ENCODE peak calls at places on chromosome 3, in seven cellular contexts. One of them, this sample, is unnamed.

GRCh38 chr3:129087138-129087702 is 26.6 kb downstream of the GP9 start:
- DNase-seq in A549: no peak
- DNase-seq in PC-3: no peak
- DNase-seq in Calu3: no peak
- DNase-seq in stimulated activated CD8-positive, alpha-beta memory T cell treated with anti-CD3 and anti-CD28 coated beads, Interleukin-2, amount 100 ng/mL, for 48 hours: no peak
- DNase-seq in M059J: no peak
- DNase-seq in naive thymus-derived CD8-positive, alpha-beta T cell: no peak
- DNase-seq in this sample: no peak

GRCh38 chr3:156892701-156893100 is 66.5 kb downstream of the LEKR1 start:
- DNase-seq in A549: no peak
- DNase-seq in PC-3: peak
- DNase-seq in Calu3: no peak
- DNase-seq in stimulated activated CD8-positive, alpha-beta memory T cell treated with anti-CD3 and anti-CD28 coated beads, Interleukin-2, amount 100 ng/mL, for 48 hours: no peak
- DNase-seq in M059J: peak
- DNase-seq in naive thymus-derived CD8-positive, alpha-beta T cell: no peak
- DNase-seq in this sample: no peak

GRCh38 chr3:125403789-125404188 is 28.7 kb upstream of the ZNF148 start:
- DNase-seq in A549: no peak
- DNase-seq in PC-3: no peak
- DNase-seq in Calu3: no peak
- DNase-seq in stimulated activated CD8-positive, alpha-beta memory T cell treated with anti-CD3 and anti-CD28 coated beads, Interleukin-2, amount 100 ng/mL, for 48 hours: no peak
- DNase-seq in M059J: peak
- DNase-seq in naive thymus-derived CD8-positive, alpha-beta T cell: no peak
- DNase-seq in this sample: no peak

GRCh38 chr3:142844339-142844977 is 44.4 kb downstream of the PCOLCE2 start:
- DNase-seq in A549: peak
- DNase-seq in PC-3: peak
- DNase-seq in Calu3: peak
- DNase-seq in stimulated activated CD8-positive, alpha-beta memory T cell treated with anti-CD3 and anti-CD28 coated beads, Interleukin-2, amount 100 ng/mL, for 48 hours: no peak
- DNase-seq in M059J: peak
- DNase-seq in naive thymus-derived CD8-positive, alpha-beta T cell: no peak
- DNase-seq in this sample: no peak

GRCh38 chr3:72145506-72146380 is 360.8 kb upstream of the PROK2 start:
- DNase-seq in A549: no peak
- DNase-seq in PC-3: no peak
- DNase-seq in Calu3: no peak
- DNase-seq in stimulated activated CD8-positive, alpha-beta memory T cell treated with anti-CD3 and anti-CD28 coated beads, Interleukin-2, amount 100 ng/mL, for 48 hours: no peak
- DNase-seq in M059J: peak
- DNase-seq in naive thymus-derived CD8-positive, alpha-beta T cell: no peak
- DNase-seq in this sample: no peak

GRCh38 chr3:101518421-101518871 is 5.4 kb upstream of the SENP7 start:
- DNase-seq in A549: peak
- DNase-seq in PC-3: peak
- DNase-seq in Calu3: no peak
- DNase-seq in stimulated activated CD8-positive, alpha-beta memory T cell treated with anti-CD3 and anti-CD28 coated beads, Interleukin-2, amount 100 ng/mL, for 48 hours: peak
- DNase-seq in M059J: peak
- DNase-seq in naive thymus-derived CD8-positive, alpha-beta T cell: peak
- DNase-seq in this sample: peak

GRCh38 chr3:37853691-37854413 is 7.8 kb upstream of the CTDSPL start:
- DNase-seq in A549: no peak
- DNase-seq in PC-3: no peak
- DNase-seq in Calu3: no peak
- DNase-seq in stimulated activated CD8-positive, alpha-beta memory T cell treated with anti-CD3 and anti-CD28 coated beads, Interleukin-2, amount 100 ng/mL, for 48 hours: no peak
- DNase-seq in M059J: no peak
- DNase-seq in naive thymus-derived CD8-positive, alpha-beta T cell: no peak
- DNase-seq in this sample: no peak

GRCh38 chr3:24389108-24390090 is 105.3 kb downstream of the THRB start:
- DNase-seq in A549: no peak
- DNase-seq in PC-3: peak
- DNase-seq in Calu3: no peak
- DNase-seq in stimulated activated CD8-positive, alpha-beta memory T cell treated with anti-CD3 and anti-CD28 coated beads, Interleukin-2, amount 100 ng/mL, for 48 hours: no peak
- DNase-seq in M059J: no peak
- DNase-seq in naive thymus-derived CD8-positive, alpha-beta T cell: no peak
- DNase-seq in this sample: no peak

GRCh38 chr3:193962986-193963683 is 172.8 kb upstream of the HES1 start:
- DNase-seq in A549: no peak
- DNase-seq in PC-3: peak
- DNase-seq in Calu3: no peak
- DNase-seq in stimulated activated CD8-positive, alpha-beta memory T cell treated with anti-CD3 and anti-CD28 coated beads, Interleukin-2, amount 100 ng/mL, for 48 hours: no peak
- DNase-seq in M059J: peak
- DNase-seq in naive thymus-derived CD8-positive, alpha-beta T cell: no peak
- DNase-seq in this sample: no peak

GRCh38 chr3:29465836-29466235 is 185.0 kb downstream of the RBMS3 start:
- DNase-seq in A549: no peak
- DNase-seq in PC-3: no peak
- DNase-seq in Calu3: no peak
- DNase-seq in stimulated activated CD8-positive, alpha-beta memory T cell treated with anti-CD3 and anti-CD28 coated beads, Interleukin-2, amount 100 ng/mL, for 48 hours: no peak
- DNase-seq in M059J: no peak
- DNase-seq in naive thymus-derived CD8-positive, alpha-beta T cell: no peak
- DNase-seq in this sample: no peak

GRCh38 chr3:121330586-121330985 is 215.2 kb downstream of the POLQ start:
- DNase-seq in A549: no peak
- DNase-seq in PC-3: no peak
- DNase-seq in Calu3: no peak
- DNase-seq in stimulated activated CD8-positive, alpha-beta memory T cell treated with anti-CD3 and anti-CD28 coated beads, Interleukin-2, amount 100 ng/mL, for 48 hours: no peak
- DNase-seq in M059J: no peak
- DNase-seq in naive thymus-derived CD8-positive, alpha-beta T cell: no peak
- DNase-seq in this sample: no peak

This sample was measured in central memory CD4-positive, alpha-beta T cell.